ENCODE peak calls at places on chromosomes 5 and 9, in four cellular contexts. K is CD8-positive, alpha-beta T cell; A is K562; F is IMR-90. E is an unnamed sample.

GRCh38 chr9:69265891-69266290 is 59.1 kb upstream of the ENTREP1 start:
- DNase-seq in F (peak), A (no peak), K (no peak), E (no peak)

GRCh38 chr5:172564883-172565282 is 76.2 kb upstream of the NEURL1B start:
- DNase-seq in A (no peak), F (no peak), K (no peak), E (no peak)

GRCh38 chr9:136700309-136700708 is 12.1 kb upstream of the DIPK1B start:
- DNase-seq in A (no peak), K (no peak), F (peak), E (no peak)

GRCh38 chr5:35956429-35956828 is 18.0 kb upstream of the CAPSL start:
- DNase-seq in F (no peak), K (no peak), A (no peak), E (no peak)

GRCh38 chr5:148834689-148835088 is 8.3 kb downstream of the ADRB2 start:
- DNase-seq in A (no peak), F (no peak), K (no peak), E (no peak)

GRCh38 chr5:39197556-39197955 is 21.8 kb downstream of the FYB1 start:
- DNase-seq in F (no peak), A (no peak), K (peak), E (no peak)

GRCh38 chr9:117247271-117247670 is 167.6 kb downstream of the ASTN2 start:
- DNase-seq in F (no peak), K (no peak), A (peak), E (no peak)

GRCh38 chr9:84955155-84955554 is 285.6 kb downstream of the NTRK2 start:
- DNase-seq in A (no peak), K (no peak), F (no peak), E (no peak)

GRCh38 chr9:591292-591691 is 250.2 kb upstream of the DMRT1 start:
- DNase-seq in F (no peak), K (no peak), A (no peak), E (peak)

GRCh38 chr5:94901071-94901979 is 282.9 kb downstream of the SLF1 start:
- DNase-seq in K (no peak), A (no peak), F (peak), E (no peak)

GRCh38 chr9:72888032-72888431 is 64.8 kb downstream of the ALDH1A1 start:
- DNase-seq in K (no peak), A (no peak), F (no peak), E (no peak)

GRCh38 chr9:3887798-3888495 is 362.1 kb upstream of the RFX3 start:
- DNase-seq in A (no peak), K (no peak), F (no peak), E (no peak)

GRCh38 chr5:10418654-10419345 is 22.9 kb upstream of the ROPN1L start:
- DNase-seq in K (no peak), A (no peak), F (no peak), E (no peak)

GRCh38 chr9:116074658-116075057 is 78.9 kb upstream of the PAPPA start:
- DNase-seq in A (no peak), F (peak), K (no peak), E (no peak)

GRCh38 chr5:132750471-132751230 is 3.4 kb downstream of the CCNI2 start:
- DNase-seq in F (no peak), A (no peak), K (no peak), E (no peak)

GRCh38 chr5:65790371-65791163 is 68.6 kb downstream of the NLN start:
- DNase-seq in K (no peak), F (no peak), A (no peak), E (no peak)

GRCh38 chr5:343461-344401 is 22.2 kb downstream of the AHRR start:
- DNase-seq in A (no peak), F (peak), K (peak), E (no peak)

GRCh38 chr9:100602302-100602930 is 24.5 kb downstream of the CAVIN4 start:
- DNase-seq in F (peak), A (peak), K (no peak), E (peak)
- TF ChIP-seq CTCF in F (peak), A (peak), K (no peak), E (peak)

GRCh38 chr5:141485305-141486055 is 650 bp downstream of the PCDHGC4 start:
- DNase-seq in F (no peak), K (no peak), A (no peak), E (no peak)
- H3K4me3 ChIP-seq in F (no peak), K (no peak), A (no peak), E (no peak)

GRCh38 chr5:72355706-72356299 is 35.6 kb downstream of the PTCD2 start:
- DNase-seq in K (no peak), F (peak), A (peak), E (no peak)
- TF ChIP-seq CTCF in K (no peak), F (peak), A (peak), E (peak)

DNA sequence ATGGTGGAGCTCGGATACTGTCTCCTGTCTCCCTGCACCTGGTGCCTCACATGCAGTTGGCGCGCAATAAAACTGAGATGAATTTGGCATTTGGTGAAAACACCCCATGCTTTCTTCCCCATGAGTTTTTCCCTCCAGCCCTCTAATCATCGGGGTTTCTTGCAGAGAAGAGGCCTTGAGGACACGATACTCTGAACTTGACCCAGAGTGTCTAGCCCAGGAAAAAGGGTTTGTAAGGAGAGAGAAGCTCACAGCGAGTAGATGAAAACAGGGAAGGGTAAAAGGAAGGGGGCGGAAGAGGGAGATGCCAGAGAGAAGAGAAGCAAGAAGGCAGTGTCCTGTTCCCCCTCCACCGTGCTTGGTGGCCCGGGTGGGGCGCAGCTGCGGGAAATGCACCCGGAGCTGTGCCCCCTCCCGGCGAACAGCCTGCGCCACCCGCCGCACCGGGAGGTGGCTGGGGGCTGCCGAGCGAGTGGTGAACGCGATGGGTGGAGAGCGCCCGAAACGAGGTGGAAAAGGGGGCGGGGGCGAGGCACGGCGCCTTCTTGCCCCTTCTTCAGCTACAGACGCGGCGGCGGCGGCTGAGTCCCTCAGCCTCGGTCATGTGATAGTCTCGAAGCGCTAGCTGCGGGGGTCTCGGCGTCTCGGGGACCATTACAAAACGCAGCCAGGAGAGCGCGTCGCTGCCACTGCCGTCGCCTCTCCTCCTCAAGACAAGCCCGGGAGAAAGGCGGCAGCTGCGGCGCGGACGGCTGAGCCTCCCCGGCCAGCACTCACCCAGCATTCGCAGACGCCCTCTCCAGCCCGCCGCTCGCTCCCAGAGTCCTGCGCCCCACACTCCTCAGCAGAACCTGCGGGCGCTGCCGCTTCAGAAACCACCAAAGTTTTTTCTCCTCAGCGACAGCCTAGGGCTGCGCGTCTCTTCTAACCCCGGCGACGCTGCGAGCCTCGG is 1.1 kb upstream of the FOXB2 start:
- DNase-seq in K (no peak), A (no peak), F (no peak), E (no peak)
- H3K4me3 ChIP-seq in K (no peak), A (no peak), F (no peak), E (peak)

DNA sequence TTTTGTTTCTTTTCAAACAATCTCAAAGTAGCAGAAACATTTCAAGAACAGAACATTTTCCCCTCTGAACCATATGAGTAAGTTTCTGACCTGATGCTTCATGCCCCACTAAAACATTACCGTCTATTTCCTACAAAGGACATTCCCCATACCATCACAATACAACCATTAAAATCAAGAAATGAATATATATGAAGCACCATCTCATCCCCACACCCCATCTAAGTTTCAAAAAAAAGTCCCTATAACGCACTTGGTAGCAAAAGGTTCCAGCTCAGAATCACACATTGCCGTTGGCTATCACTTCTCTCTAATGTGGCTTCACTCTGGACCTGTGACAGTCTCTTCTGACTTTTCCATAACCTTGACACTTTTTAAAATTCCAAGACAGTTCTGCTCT is 6.0 kb downstream of the EMB start:
- DNase-seq in F (no peak), A (no peak), K (no peak), E (no peak)
- TF ChIP-seq CTCF in F (no peak), A (no peak), K (no peak), E (no peak)

GRCh38 chr9:88186495-88187110 is 48.3 kb upstream of the SPATA31C2 start:
- DNase-seq in F (no peak), A (no peak), K (no peak), E (no peak)
- H3K4me3 ChIP-seq in F (no peak), A (no peak), K (no peak), E (no peak)